ENCODE peak calls at places on chromosomes 12 and 14, in four cellular contexts. Z is left ventricle myocardium inferior, E is NT2/D1, P is neural progenitor cell. M is an unnamed sample. For H3K4me1, the result is how much of the 10 kb centered on the place peaks cover.

GRCh38 chr14:83467811-83468210 is 1934.2 kb upstream of the SEL1L start:
- DNase-seq in P (no peak), Z (no peak), E (no peak), M (no peak)

GRCh38 chr14:92484132-92484823 is 29.3 kb upstream of the RIN3 start:
- DNase-seq in E (no peak), Z (no peak), P (no peak), M (no peak)

GRCh38 chr14:70188608-70189540 is at the start of gene SLC8A3:
- DNase-seq in E (no peak), Z (no peak), P (peak), M (no peak)

GRCh38 chr12:132687211-132688164 is at the start of the genes POLE and PXMP2:
- DNase-seq in P (peak), Z (peak), E (peak), M (peak)

GRCh38 chr14:38255673-38256357 is at the start of gene CLEC14A:
- DNase-seq in Z (peak), P (peak), E (no peak), M (peak)

GRCh38 chr12:96578526-96579125 is 89.2 kb downstream of the CFAP54 start:
- DNase-seq in E (peak), P (peak), Z (no peak), M (no peak)

GRCh38 chr14:59254911-59255545 is 66.6 kb downstream of the DAAM1 start:
- DNase-seq in P (no peak), E (no peak), Z (no peak), M (no peak)

GRCh38 chr12:89893972-89894706 is 185.5 kb upstream of the ATP2B1 start:
- DNase-seq in E (no peak), Z (no peak), P (no peak), M (no peak)

GRCh38 chr12:71804505-71804904 is 35.1 kb upstream of the TBC1D15 start:
- DNase-seq in P (peak), Z (no peak), E (peak), M (no peak)

GRCh38 chr14:29741909-29742401 is 185.7 kb downstream of the PRKD1 start:
- DNase-seq in P (no peak), E (no peak), Z (no peak), M (no peak)

GRCh38 chr14:72595152-72595551 is 298.7 kb downstream of the DPF3 start:
- DNase-seq in Z (no peak), P (no peak), E (no peak), M (no peak)

GRCh38 chr14:105885561-105886320 is 359.4 kb downstream of the TMEM121 start:
- DNase-seq in Z (peak), E (no peak), P (no peak), M (peak)

GRCh38 chr14:21229821-21230220 is 39.4 kb downstream of the HNRNPC start:
- DNase-seq in Z (no peak), E (no peak), P (no peak), M (no peak)

GRCh38 chr12:56758728-56759269 is 4.3 kb upstream of the HSD17B6 start:
- DNase-seq in P (no peak), Z (no peak), E (no peak), M (no peak)

GRCh38 chr12:57626111-57626928 is 6.7 kb downstream of the B4GALNT1 start:
- DNase-seq in Z (no peak), P (no peak), E (no peak), M (no peak)

GRCh38 chr12:87802721-87803011 is 226.5 kb downstream of the C12orf50 start:
- DNase-seq in E (no peak), Z (no peak), P (no peak), M (no peak)

GRCh38 chr12:111406474-111407370 is 999 bp downstream of the SH2B3 start:
- DNase-seq in E (no peak), Z (peak), P (peak), M (peak)

GRCh38 chr12:111404362-111405148 is 1.2 kb upstream of the SH2B3 start:
- DNase-seq in P (peak), E (peak), Z (peak), M (peak)

GRCh38 chr12:111405856-111406473 is at the start of gene SH2B3:
- DNase-seq in Z (no peak), E (no peak), P (no peak), M (no peak)

GRCh38 chr12:111407371-111408115 is 1.8 kb downstream of the SH2B3 start:
- DNase-seq in P (peak), Z (no peak), E (no peak), M (no peak)

DNA sequence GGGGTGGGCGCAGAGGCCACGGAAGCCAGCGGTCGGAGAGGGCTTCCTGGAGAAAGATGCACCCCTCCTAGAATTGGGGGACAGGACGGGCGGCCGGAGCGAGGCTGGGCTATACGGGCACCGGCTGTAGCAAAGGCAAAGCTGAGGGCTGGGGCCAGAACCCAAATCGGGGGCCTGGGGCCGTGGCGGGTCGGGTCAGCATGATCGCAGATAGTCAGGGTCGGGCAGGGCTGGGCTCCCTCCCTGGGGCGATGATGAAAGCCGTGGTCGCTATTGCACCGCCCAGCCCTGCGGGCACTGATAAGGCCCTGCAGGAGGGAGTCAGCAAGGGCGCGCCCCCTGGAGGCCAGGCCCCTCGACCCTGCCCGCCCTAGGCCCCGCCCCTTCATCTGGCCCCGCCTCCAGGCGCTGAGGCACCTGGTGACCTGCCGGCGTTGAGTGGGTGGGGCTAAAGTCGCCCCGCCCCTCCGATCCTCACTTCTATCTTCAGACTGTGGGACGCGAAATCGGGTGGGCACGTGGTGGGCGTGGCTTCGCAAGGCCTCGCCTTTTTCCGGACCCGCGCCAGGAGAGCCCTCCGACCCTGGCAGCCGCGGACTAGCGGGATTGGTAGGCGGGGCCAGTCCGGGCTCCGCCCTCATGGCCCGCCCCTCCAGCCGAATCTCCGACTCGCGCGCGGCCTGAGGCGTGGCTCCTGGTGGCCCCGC is 421 bp upstream of the SH2B3 start:
- DNase-seq in E (peak), Z (peak), P (peak), M (peak)
- H3K4me1 ChIP-seq in E (under half), Z (half or more), P (under half), M (half or more)

GRCh38 chr12:3098436-3098835 is 21.3 kb downstream of the TSPAN9 start:
- DNase-seq in P (no peak), E (no peak), Z (no peak), M (no peak)
- H3K4me1 ChIP-seq in P (under half), E (under half), Z (half or more), M (half or more)

GRCh38 chr12:104320627-104321024 is 17.1 kb downstream of the EID3 start:
- DNase-seq in P (no peak), E (no peak), Z (no peak), M (no peak)
- H3K4me1 ChIP-seq in P (under half), E (under half), Z (under half), M (under half)

DNA sequence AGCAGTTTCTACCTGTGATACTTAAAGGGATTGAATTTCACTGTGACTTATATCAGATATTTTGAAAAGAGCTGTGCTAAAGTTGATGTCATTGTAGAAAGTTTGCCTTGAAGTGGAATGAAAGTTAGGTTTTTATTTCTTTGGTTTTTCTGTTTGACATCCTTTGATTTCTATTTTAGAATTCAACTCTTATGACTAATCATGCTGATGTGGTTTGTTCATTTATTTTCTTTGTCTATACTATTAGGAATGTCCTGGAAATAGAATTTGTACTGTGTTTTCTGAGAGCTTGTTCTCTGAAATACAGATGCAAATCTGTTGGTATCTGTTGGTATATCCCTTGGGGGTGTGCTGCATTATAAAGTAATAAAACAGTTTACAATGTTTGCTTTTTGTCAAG is 3.3 kb downstream of the CNOT2 start:
- DNase-seq in Z (no peak), P (no peak), E (no peak), M (no peak)
- H3K4me1 ChIP-seq in Z (half or more), P (under half), E (under half), M (half or more)

GRCh38 chr12:108581311-108582227 is 16.3 kb downstream of the TMEM119 start:
- DNase-seq in E (no peak), P (no peak), Z (no peak), M (no peak)

GRCh38 chr12:108578264-108578663 is 15.9 kb downstream of the ISCU start:
- DNase-seq in P (no peak), E (no peak), Z (no peak), M (no peak)

GRCh38 chr12:108578813-108579212 is 16.4 kb downstream of the ISCU start:
- DNase-seq in P (no peak), E (no peak), Z (no peak), M (no peak)

GRCh38 chr12:108582509-108582908 is 15.4 kb downstream of the TMEM119 start:
- DNase-seq in P (no peak), E (no peak), Z (no peak), M (no peak)

DNA sequence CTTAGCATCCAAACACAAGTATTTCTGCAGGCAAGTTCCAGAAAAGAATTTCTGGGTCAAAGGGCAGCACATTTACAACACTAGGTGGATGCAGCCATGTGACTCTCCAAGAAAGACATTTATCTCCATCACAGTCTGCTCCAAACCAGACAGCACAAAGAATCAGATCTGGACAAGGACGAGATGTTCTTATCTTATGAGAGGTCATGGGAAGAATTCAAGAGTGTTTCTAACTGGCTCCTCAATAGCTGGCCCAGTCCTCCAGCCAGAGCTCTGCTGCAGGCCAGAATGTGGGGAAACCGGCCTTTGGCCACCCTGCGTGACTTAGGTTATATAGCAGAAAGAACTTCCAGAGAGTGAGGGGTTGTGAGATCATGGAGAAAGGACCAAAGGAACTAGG is 17.4 kb downstream of the TMEM119 start:
- DNase-seq in E (no peak), Z (no peak), P (no peak), M (no peak)
- H3K4me1 ChIP-seq in E (under half), Z (under half), P (under half), M (under half)

GRCh38 chr14:103715052-103716000 is at the start of the genes XRCC3 and ZFYVE21:
- DNase-seq in E (peak), P (peak), Z (peak), M (peak)
- H3K4me1 ChIP-seq in E (under half), P (under half), Z (half or more), M (half or more)

GRCh38 chr12:13101854-13102375 is 1.6 kb downstream of the GSG1 start:
- DNase-seq in E (no peak), P (no peak), Z (no peak), M (no peak)

GRCh38 chr12:13100882-13101769 is 2.3 kb downstream of the GSG1 start:
- DNase-seq in P (peak), E (peak), Z (peak), M (peak)

GRCh38 chr12:13099910-13100609 is 3.4 kb downstream of the GSG1 start:
- DNase-seq in E (no peak), P (no peak), Z (no peak), M (no peak)

GRCh38 chr12:13099066-13099909 is 4.2 kb downstream of the GSG1 start:
- DNase-seq in E (no peak), P (no peak), Z (no peak), M (no peak)

GRCh38 chr12:13100610-13100881 is 2.9 kb downstream of the GSG1 start:
- DNase-seq in Z (no peak), E (no peak), P (no peak), M (no peak)
- H3K4me1 ChIP-seq in Z (half or more), E (under half), P (under half), M (half or more)